ENCODE peak calls at places on chromosome 4, in seven cellular contexts. J is H7, Q is lower leg skin, X is hypothalamus, B is occipital lobe, O is pancreas, T is neuronal stem cell. S is an unnamed sample.

GRCh38 chr4:83993774-83994173 is 457.9 kb downstream of the GPAT3 start:
- DNase-seq in O (no peak), Q (no peak), X (no peak), T (no peak), B (no peak), J (peak; percentile 33), S (no peak)

GRCh38 chr4:88765729-88766128 is 68.1 kb upstream of the NAP1L5 start:
- DNase-seq in T (no peak), B (no peak), Q (no peak), O (no peak), J (no peak), X (no peak), S (no peak)

GRCh38 chr4:57490520-57490919 is 380.3 kb upstream of the IGFBP7 start:
- DNase-seq in T (no peak), B (no peak), J (no peak), Q (no peak), O (no peak), X (no peak), S (no peak)

GRCh38 chr4:97016186-97016945 is 1126.9 kb downstream of the STPG2 start:
- DNase-seq in T (no peak), B (no peak), J (no peak), Q (no peak), X (no peak), O (no peak), S (no peak)

GRCh38 chr4:45078201-45078600 is 351.8 kb upstream of the GNPDA2 start:
- DNase-seq in X (no peak), Q (no peak), O (no peak), T (no peak), B (no peak), J (no peak), S (no peak)

GRCh38 chr4:144646523-144647094 is 653 bp downstream of the HHIP start:
- DNase-seq in O (peak; percentile 28), Q (no peak), X (peak; percentile 22), T (no peak), J (peak; percentile 44), B (peak; percentile 44), S (peak; percentile 44)

GRCh38 chr4:20137176-20137575 is 114.5 kb upstream of the SLIT2 start:
- DNase-seq in X (no peak), O (no peak), Q (no peak), B (no peak), T (no peak), J (no peak), S (no peak)

GRCh38 chr4:40520533-40520932 is 109.1 kb downstream of the RBM47 start:
- DNase-seq in T (no peak), Q (no peak), X (no peak), O (no peak), J (no peak), B (no peak), S (no peak)

GRCh38 chr4:1167244-1167949 is 5.0 kb downstream of the SPON2 start:
- DNase-seq in T (peak; percentile 77), Q (peak; percentile 95), O (peak; percentile 58), X (peak; percentile 54), B (peak; percentile 33), J (peak; percentile 92), S (peak; percentile 71)

GRCh38 chr4:128452415-128452814 is 164.8 kb upstream of the PGRMC2 start:
- DNase-seq in Q (no peak), B (no peak), O (no peak), X (no peak), T (no peak), J (no peak), S (no peak)

GRCh38 chr4:154743683-154744340 is at the start of gene LRAT:
- DNase-seq in Q (no peak), T (no peak), B (no peak), J (peak; percentile 94), X (peak; percentile 4), O (peak; percentile 76), S (no peak)

GRCh38 chr4:147768113-147768512 is 36.2 kb downstream of the ARHGAP10 start:
- DNase-seq in X (no peak), Q (no peak), B (no peak), O (no peak), J (no peak), T (no peak), S (no peak)

GRCh38 chr4:95256108-95256835 is 292.5 kb downstream of the UNC5C start:
- DNase-seq in J (no peak), O (no peak), B (no peak), T (no peak), Q (no peak), X (no peak), S (no peak)

GRCh38 chr4:81031389-81032173 is 1.1 kb downstream of the BMP3 start:
- DNase-seq in Q (no peak), X (no peak), T (no peak), O (no peak), J (peak; percentile 68), B (no peak), S (no peak)

GRCh38 chr4:184461711-184462110 is 12.6 kb downstream of the IRF2 start:
- DNase-seq in O (no peak), Q (no peak), X (no peak), J (peak; percentile 65), T (no peak), B (no peak), S (no peak)

GRCh38 chr4:113901994-113902787 is 77.3 kb downstream of the ARSJ start:
- DNase-seq in Q (no peak), O (peak; percentile 88), X (no peak), J (no peak), B (no peak), T (no peak), S (no peak)

GRCh38 chr4:159777689-159778088 is 674.8 kb downstream of the RAPGEF2 start:
- DNase-seq in T (no peak), X (no peak), J (no peak), B (no peak), O (no peak), Q (no peak), S (no peak)

GRCh38 chr4:169270156-169270809 is 473 bp downstream of the SH3RF1 start:
- DNase-seq in J (peak; percentile 83), O (peak; percentile 75), B (peak; percentile 52), X (peak; percentile 19), Q (peak; percentile 91), T (no peak), S (peak; percentile 34)

GRCh38 chr4:184621518-184621917 is 27.7 kb downstream of the CASP3 start:
- DNase-seq in O (no peak), B (no peak), T (no peak), Q (no peak), X (no peak), J (no peak), S (no peak)

GRCh38 chr4:42122237-42122636 is 30.2 kb downstream of the BEND4 start:
- DNase-seq in B (no peak), X (no peak), T (no peak), J (no peak), Q (no peak), O (no peak), S (no peak)

GRCh38 chr4:53010320-53010719 is 148.2 kb downstream of the RASL11B start:
- DNase-seq in O (peak; percentile 76), X (no peak), T (no peak), J (no peak), B (no peak), Q (no peak), S (no peak)

GRCh38 chr4:112736718-112737135 is 99.8 kb downstream of the LARP7 start:
- DNase-seq in B (no peak), X (no peak), O (no peak), J (no peak), T (no peak), Q (no peak), S (no peak)

GRCh38 chr4:139367421-139368090 is 65.3 kb upstream of the NDUFC1 start:
- DNase-seq in B (no peak), O (no peak), T (no peak), X (no peak), J (no peak), Q (no peak), S (no peak)

GRCh38 chr4:108838451-108838850 is 75.6 kb upstream of the ETNPPL start:
- DNase-seq in B (no peak), Q (no peak), O (no peak), T (no peak), J (no peak), X (no peak), S (no peak)